ENCODE peak calls at places on chromosome 15, in nine cellular contexts. K is 8988T; W is fibroblast of the conjunctiva; G is memory B cell; E is myocyte; D is stimulated activated CD4-positive, alpha-beta T cell treated with anti-CD3 and anti-CD28 coated beads, Interleukin-2, amount 100 ng/mL, for 48 hours; S is AG09319; N is transverse colon; V is activated CD8-positive, alpha-beta T cell treated with anti-CD3 and anti-CD28 coated beads for 36 hours. Q is an unnamed sample.

GRCh38 chr15:61720197-61720596 is 340.1 kb downstream of the VPS13C start:
- DNase-seq in K (no peak), W (no peak), G (no peak), E (no peak), D (no peak), S (no peak), N (no peak), V (no peak), Q (no peak)

GRCh38 chr15:35309886-35310285 is 224.8 kb upstream of the NANOGP8 start:
- DNase-seq in K (no peak), W (no peak), G (no peak), E (no peak), D (no peak), S (no peak), N (no peak), V (no peak), Q (no peak)

GRCh38 chr15:100740105-100740504 is 137.7 kb downstream of the ASB7 start:
- DNase-seq in K (no peak), W (peak), G (no peak), E (no peak), D (no peak), S (peak), N (no peak), V (no peak), Q (no peak)

GRCh38 chr15:66702770-66703539 is 919 bp downstream of the SMAD6 start:
- DNase-seq in K (no peak), W (no peak), G (peak), E (peak), D (no peak), S (no peak), N (peak), V (peak), Q (peak)

GRCh38 chr15:35182841-35183479 is 97.9 kb upstream of the NANOGP8 start:
- DNase-seq in K (no peak), W (no peak), G (no peak), E (no peak), D (no peak), S (no peak), N (no peak), V (no peak), Q (peak)

GRCh38 chr15:52213206-52213605 is 22.0 kb upstream of the GNB5 start:
- DNase-seq in K (no peak), W (no peak), G (no peak), E (no peak), D (no peak), S (no peak), N (no peak), V (no peak), Q (no peak)

GRCh38 chr15:68820205-68820588 is 498 bp downstream of the ANP32A start:
- DNase-seq in K (no peak), W (no peak), G (peak), E (no peak), D (peak), S (no peak), N (peak), V (peak), Q (peak)

GRCh38 chr15:98123297-98123696 is 162.8 kb downstream of the ARRDC4 start:
- DNase-seq in K (no peak), W (no peak), G (no peak), E (no peak), D (no peak), S (no peak), N (no peak), V (no peak), Q (no peak)

GRCh38 chr15:38325290-38325990 is 72.8 kb downstream of the SPRED1 start:
- DNase-seq in K (no peak), W (no peak), G (no peak), E (no peak), D (no peak), S (no peak), N (no peak), V (no peak), Q (no peak)

GRCh38 chr15:74272812-74273211 is 36.7 kb downstream of the CCDC33 start:
- DNase-seq in K (no peak), W (no peak), G (no peak), E (no peak), D (no peak), S (no peak), N (no peak), V (no peak), Q (no peak)

GRCh38 chr15:74251187-74251811 is 15.2 kb downstream of the CCDC33 start:
- DNase-seq in K (no peak), W (no peak), G (no peak), E (peak), D (no peak), S (no peak), N (no peak), V (no peak), Q (no peak)

GRCh38 chr15:67127334-67127664 is 61.9 kb downstream of the SMAD3 start:
- DNase-seq in K (no peak), W (no peak), G (no peak), E (no peak), D (no peak), S (no peak), N (peak), V (no peak), Q (no peak)

GRCh38 chr15:73268457-73268856 is 100.3 kb downstream of the HCN4 start:
- DNase-seq in K (no peak), W (no peak), G (no peak), E (no peak), D (no peak), S (no peak), N (no peak), V (no peak), Q (no peak)

GRCh38 chr15:43239732-43240491 is 19.1 kb upstream of the EPB42 start:
- DNase-seq in K (no peak), W (no peak), G (no peak), E (peak), D (no peak), S (no peak), N (no peak), V (peak), Q (no peak)

Q was measured in A673.